ENCODE peak calls at places on chromosomes 3 and 15, in four cellular contexts. One of them, this sample, is unnamed.

GRCh38 chr15:74565381-74566085 is 24.5 kb downstream of the ARID3B start:
- DNase-seq in ELR: no peak
- DNase-seq in head of caudate nucleus: no peak
- DNase-seq in skeletal muscle cell: no peak
- DNase-seq in this sample: no peak

GRCh38 chr3:14144423-14145075 is 19.7 kb downstream of the TMEM43 start:
- DNase-seq in ELR: peak
- DNase-seq in head of caudate nucleus: no peak
- DNase-seq in skeletal muscle cell: peak
- DNase-seq in this sample: peak

GRCh38 chr3:107674371-107674770 is 151.6 kb downstream of the BBX start:
- DNase-seq in ELR: no peak
- DNase-seq in head of caudate nucleus: no peak
- DNase-seq in skeletal muscle cell: no peak
- DNase-seq in this sample: peak

GRCh38 chr3:128320551-128321340 is 145.9 kb downstream of the DNAJB8 start:
- DNase-seq in ELR: no peak
- DNase-seq in head of caudate nucleus: no peak
- DNase-seq in skeletal muscle cell: no peak
- DNase-seq in this sample: no peak

GRCh38 chr3:77816470-77816869 is 776.6 kb downstream of the ROBO2 start:
- DNase-seq in ELR: no peak
- DNase-seq in head of caudate nucleus: no peak
- DNase-seq in skeletal muscle cell: no peak
- DNase-seq in this sample: no peak

GRCh38 chr15:43799945-43800285 is at the start of gene SERINC4:
- DNase-seq in ELR: no peak
- DNase-seq in head of caudate nucleus: no peak
- DNase-seq in skeletal muscle cell: no peak
- DNase-seq in this sample: no peak

GRCh38 chr3:179146911-179147570 is 1.1 kb upstream of the PIK3CA start:
- DNase-seq in ELR: peak
- DNase-seq in head of caudate nucleus: no peak
- DNase-seq in skeletal muscle cell: peak
- DNase-seq in this sample: peak

GRCh38 chr15:60426870-60427528 is 29.2 kb upstream of the ANXA2 start:
- DNase-seq in ELR: peak
- DNase-seq in head of caudate nucleus: no peak
- DNase-seq in skeletal muscle cell: no peak
- DNase-seq in this sample: peak

GRCh38 chr15:31211353-31211752 is 109.8 kb upstream of the TRPM1 start:
- DNase-seq in ELR: no peak
- DNase-seq in head of caudate nucleus: no peak
- DNase-seq in skeletal muscle cell: no peak
- DNase-seq in this sample: no peak

GRCh38 chr3:86969500-86970189 is 21.3 kb downstream of the VGLL3 start:
- DNase-seq in ELR: peak
- DNase-seq in head of caudate nucleus: no peak
- DNase-seq in skeletal muscle cell: no peak
- DNase-seq in this sample: no peak

GRCh38 chr3:126448141-126448892 is 27.4 kb downstream of the ZXDC start:
- DNase-seq in ELR: no peak
- DNase-seq in head of caudate nucleus: no peak
- DNase-seq in skeletal muscle cell: peak
- DNase-seq in this sample: no peak